ENCODE peak calls at places on chromosomes 11 and 22, in four cellular contexts. V is HL-60, X is GM10248, A is HCT116. O is an unnamed sample.

GRCh38 chr11:107197932-107198331 is 179.7 kb upstream of the GUCY1A2 start:
- DNase-seq in V (no peak), X (no peak), A (no peak), O (no peak)

GRCh38 chr11:10275714-10276113 is 18.3 kb downstream of the SBF2 start:
- DNase-seq in V (no peak), X (no peak), A (no peak), O (no peak)

GRCh38 chr11:10405858-10406592 is 49.0 kb upstream of the AMPD3 start:
- DNase-seq in V (peak), X (peak), A (peak), O (peak)

GRCh38 chr11:120880791-120881190 is 143.1 kb upstream of the TBCEL start:
- DNase-seq in V (no peak), X (no peak), A (no peak), O (no peak)

GRCh38 chr11:8813658-8814057 is 97.3 kb upstream of the AKIP1 start:
- DNase-seq in V (peak), X (peak), A (peak), O (peak)

GRCh38 chr22:44460287-44461082 is 37.5 kb downstream of the RTL6 start:
- DNase-seq in V (no peak), X (no peak), A (no peak), O (no peak)

GRCh38 chr11:134289789-134290188 is 13.6 kb downstream of the GLB1L3 start:
- DNase-seq in V (no peak), X (no peak), A (no peak), O (no peak)

GRCh38 chr11:71462726-71463125 is 9.7 kb downstream of the NADSYN1 start:
- DNase-seq in V (no peak), X (no peak), A (no peak), O (no peak)

GRCh38 chr22:47032091-47032943 is 269.9 kb downstream of the TBC1D22A start:
- DNase-seq in V (no peak), X (no peak), A (no peak), O (no peak)

GRCh38 chr11:99773646-99774045 is 752.9 kb downstream of the CNTN5 start:
- DNase-seq in V (no peak), X (no peak), A (no peak), O (no peak)

GRCh38 chr11:15629690-15630321 is 515.1 kb downstream of the INSC start:
- DNase-seq in V (peak), X (no peak), A (peak), O (peak)

GRCh38 chr11:71489311-71490043 is 36.5 kb downstream of the NADSYN1 start:
- DNase-seq in V (no peak), X (peak), A (no peak), O (no peak)

GRCh38 chr11:34732831-34733230 is 111.9 kb downstream of the EHF start:
- DNase-seq in V (no peak), X (no peak), A (no peak), O (no peak)

GRCh38 chr22:50304528-50305392 is 2.7 kb downstream of the PLXNB2 start:
- DNase-seq in V (peak), X (no peak), A (no peak), O (peak)

GRCh38 chr11:79227308-79227707 is 213.5 kb downstream of the TENM4 start:
- DNase-seq in V (no peak), X (no peak), A (no peak), O (no peak)

O was measured in LoVo.